ENCODE peak calls at places on chromosomes 16 and 17, in ten cellular contexts. U is NCI-H510A treated with DMSO at 0.1 percent for 48 hours; R is GM04504; X is stomach; S is stimulated activated CD4-positive, alpha-beta T cell treated with anti-CD3 and anti-CD28 coated beads, Interleukin-2, amount 100 ng/mL, for 48 hours; Z is endothelial cell; L is GM23338; F is tibial artery; W is HFF-Myc; H is HTR-8/SVneo. Y is an unnamed sample.

GRCh38 chr16:84450176-84450865 is 54.1 kb downstream of the MEAK7 start:
- DNase-seq in X (peak), F (no peak), S (no peak), R (no peak), U (no peak), W (no peak), Z (no peak), H (no peak), L (no peak), Y (peak)

GRCh38 chr17:55737976-55738501 is 12.8 kb upstream of the PCTP start:
- DNase-seq in S (no peak), W (no peak), F (no peak), X (no peak), R (no peak), H (no peak), U (no peak), Z (no peak), L (no peak), Y (no peak)

GRCh38 chr16:21940570-21940969 is 12.6 kb upstream of the UQCRC2 start:
- DNase-seq in S (no peak), Z (no peak), H (no peak), W (no peak), R (no peak), L (no peak), F (no peak), U (no peak), X (no peak), Y (no peak)

GRCh38 chr16:70523621-70524405 is at the start of gene SF3B3:
- DNase-seq in R (no peak), L (peak), F (peak), W (no peak), S (peak), U (peak), X (peak), Z (peak), H (peak), Y (peak)

GRCh38 chr17:54882950-54883349 is 17.7 kb upstream of the TOM1L1 start:
- DNase-seq in F (no peak), H (no peak), S (no peak), Z (no peak), L (no peak), U (no peak), X (no peak), R (no peak), W (no peak), Y (no peak)

GRCh38 chr17:68020451-68020779 is 15.1 kb upstream of the KPNA2 start:
- DNase-seq in W (no peak), F (no peak), U (no peak), R (no peak), H (no peak), S (no peak), X (no peak), Z (no peak), L (no peak), Y (no peak)

GRCh38 chr17:83096401-83097220 is 17.2 kb downstream of the METRNL start:
- DNase-seq in U (peak), W (no peak), L (no peak), S (no peak), H (no peak), X (peak), Z (no peak), R (no peak), F (no peak), Y (no peak)

GRCh38 chr17:36068524-36068923 is 4.5 kb downstream of the CCL18 start:
- DNase-seq in R (no peak), L (peak), U (no peak), Z (no peak), F (no peak), W (no peak), X (no peak), S (no peak), H (no peak), Y (no peak)

GRCh38 chr17:44118427-44119050 is 4.9 kb downstream of the HDAC5 start:
- DNase-seq in X (no peak), R (no peak), H (no peak), Z (no peak), L (peak), F (no peak), S (no peak), W (no peak), U (no peak), Y (no peak)

GRCh38 chr17:50026901-50027638 is 28.8 kb upstream of the ITGA3 start:
- DNase-seq in F (peak), X (peak), Z (peak), S (peak), U (peak), L (peak), H (peak), R (peak), W (peak), Y (peak)

GRCh38 chr17:52383493-52384100 is 225.1 kb upstream of the CA10 start:
- DNase-seq in H (peak), W (peak), U (peak), F (no peak), R (no peak), S (peak), Z (peak), L (peak), X (peak), Y (peak)

GRCh38 chr17:66578781-66579489 is 256.0 kb upstream of the CACNG5 start:
- DNase-seq in F (no peak), U (no peak), Z (no peak), R (no peak), H (no peak), W (no peak), L (no peak), S (no peak), X (no peak), Y (peak)

GRCh38 chr17:47736501-47737211 is 3.6 kb downstream of the TBX21 start:
- DNase-seq in F (no peak), W (no peak), U (no peak), X (peak), R (no peak), S (no peak), Z (no peak), L (no peak), H (no peak), Y (peak)

GRCh38 chr17:4678448-4679026 is 25.4 kb downstream of the PELP1 start:
- DNase-seq in X (no peak), S (peak), W (peak), U (no peak), F (no peak), H (peak), L (no peak), Z (no peak), R (peak), Y (no peak)

GRCh38 chr16:86363057-86363490 is 147.3 kb upstream of the FOXF1 start:
- DNase-seq in F (no peak), S (no peak), Z (no peak), H (peak), R (peak), X (no peak), W (peak), U (no peak), L (no peak), Y (no peak)

GRCh38 chr17:14214271-14214670 is 22.4 kb downstream of the CDRT15 start:
- DNase-seq in U (no peak), H (no peak), S (no peak), L (no peak), F (no peak), R (peak), X (no peak), Z (no peak), W (no peak), Y (no peak)

GRCh38 chr17:73069164-73069774 is 23.2 kb downstream of the SLC39A11 start:
- DNase-seq in F (no peak), L (no peak), R (no peak), U (no peak), X (no peak), H (no peak), W (no peak), Z (no peak), S (no peak), Y (no peak)

GRCh38 chr16:11257131-11257938 is 1.3 kb upstream of the SOCS1 start:
- DNase-seq in F (peak), U (peak), W (peak), X (peak), S (no peak), H (peak), Z (peak), L (peak), R (peak), Y (peak)

Y was measured in H9.